ENCODE peak calls at places on chromosomes 5 and 9, in ten cellular contexts. One of them, this sample, is unnamed.

GRCh38 chr9:70802206-70802605 is 319.2 kb downstream of the TRPM3 start:
- DNase-seq in T-helper 1 cell: no peak
- DNase-seq in iPS DF 6.9: no peak
- DNase-seq in stimulated activated CD8-positive, alpha-beta memory T cell treated with anti-CD3 and anti-CD28 coated beads, Interleukin-15, amount 100 ng/mL, for 24 hours: no peak
- DNase-seq in NCI-H1694 treated with DMSO at 0.1 percent for 48 hours: no peak
- DNase-seq in globus pallidus: no peak
- DNase-seq in NCI-H69: no peak
- DNase-seq in dermis blood vessel endothelial cell: no peak
- DNase-seq in ELR: no peak
- DNase-seq in nucleus accumbens: no peak
- DNase-seq in this sample: no peak

GRCh38 chr5:91927439-91927838 is 544.3 kb upstream of the ARRDC3 start:
- DNase-seq in NCI-H1694 treated with DMSO at 0.1 percent for 48 hours: no peak
- DNase-seq in ELR: no peak
- DNase-seq in stimulated activated CD8-positive, alpha-beta memory T cell treated with anti-CD3 and anti-CD28 coated beads, Interleukin-15, amount 100 ng/mL, for 24 hours: no peak
- DNase-seq in iPS DF 6.9: no peak
- DNase-seq in globus pallidus: no peak
- DNase-seq in T-helper 1 cell: no peak
- DNase-seq in dermis blood vessel endothelial cell: no peak
- DNase-seq in NCI-H69: no peak
- DNase-seq in nucleus accumbens: no peak
- DNase-seq in this sample: no peak

GRCh38 chr9:17744786-17745185 is 165.9 kb downstream of the SH3GL2 start:
- DNase-seq in T-helper 1 cell: no peak
- DNase-seq in ELR: peak; percentile 25
- DNase-seq in nucleus accumbens: no peak
- DNase-seq in stimulated activated CD8-positive, alpha-beta memory T cell treated with anti-CD3 and anti-CD28 coated beads, Interleukin-15, amount 100 ng/mL, for 24 hours: no peak
- DNase-seq in dermis blood vessel endothelial cell: peak; percentile 37
- DNase-seq in NCI-H69: no peak
- DNase-seq in globus pallidus: no peak
- DNase-seq in NCI-H1694 treated with DMSO at 0.1 percent for 48 hours: no peak
- DNase-seq in iPS DF 6.9: peak; percentile 31
- DNase-seq in this sample: peak; percentile 44

GRCh38 chr9:7534211-7534935 is 265.2 kb downstream of the DMAC1 start:
- DNase-seq in iPS DF 6.9: no peak
- DNase-seq in NCI-H69: no peak
- DNase-seq in globus pallidus: no peak
- DNase-seq in dermis blood vessel endothelial cell: peak; percentile 3
- DNase-seq in ELR: no peak
- DNase-seq in nucleus accumbens: no peak
- DNase-seq in stimulated activated CD8-positive, alpha-beta memory T cell treated with anti-CD3 and anti-CD28 coated beads, Interleukin-15, amount 100 ng/mL, for 24 hours: no peak
- DNase-seq in T-helper 1 cell: no peak
- DNase-seq in NCI-H1694 treated with DMSO at 0.1 percent for 48 hours: no peak
- DNase-seq in this sample: no peak

GRCh38 chr5:77620404-77620803 is 18.1 kb downstream of the OTP start:
- DNase-seq in NCI-H69: peak; percentile 91
- DNase-seq in nucleus accumbens: no peak
- DNase-seq in globus pallidus: no peak
- DNase-seq in stimulated activated CD8-positive, alpha-beta memory T cell treated with anti-CD3 and anti-CD28 coated beads, Interleukin-15, amount 100 ng/mL, for 24 hours: no peak
- DNase-seq in T-helper 1 cell: no peak
- DNase-seq in iPS DF 6.9: no peak
- DNase-seq in dermis blood vessel endothelial cell: no peak
- DNase-seq in ELR: no peak
- DNase-seq in NCI-H1694 treated with DMSO at 0.1 percent for 48 hours: no peak
- DNase-seq in this sample: peak; percentile 90

GRCh38 chr5:116660929-116661328 is 86.3 kb upstream of the SEMA6A start:
- DNase-seq in dermis blood vessel endothelial cell: no peak
- DNase-seq in globus pallidus: no peak
- DNase-seq in nucleus accumbens: no peak
- DNase-seq in NCI-H69: no peak
- DNase-seq in T-helper 1 cell: no peak
- DNase-seq in NCI-H1694 treated with DMSO at 0.1 percent for 48 hours: no peak
- DNase-seq in iPS DF 6.9: no peak
- DNase-seq in stimulated activated CD8-positive, alpha-beta memory T cell treated with anti-CD3 and anti-CD28 coated beads, Interleukin-15, amount 100 ng/mL, for 24 hours: no peak
- DNase-seq in ELR: no peak
- DNase-seq in this sample: no peak

GRCh38 chr9:107504585-107505455 is 15.3 kb upstream of the KLF4 start:
- DNase-seq in T-helper 1 cell: no peak
- DNase-seq in iPS DF 6.9: no peak
- DNase-seq in stimulated activated CD8-positive, alpha-beta memory T cell treated with anti-CD3 and anti-CD28 coated beads, Interleukin-15, amount 100 ng/mL, for 24 hours: no peak
- DNase-seq in NCI-H69: peak; percentile 83
- DNase-seq in globus pallidus: no peak
- DNase-seq in ELR: peak; percentile 87
- DNase-seq in nucleus accumbens: no peak
- DNase-seq in NCI-H1694 treated with DMSO at 0.1 percent for 48 hours: no peak
- DNase-seq in dermis blood vessel endothelial cell: peak; percentile 72
- DNase-seq in this sample: peak; percentile 78

GRCh38 chr9:77912895-77913693 is 118.5 kb downstream of the GNAQ start:
- DNase-seq in NCI-H1694 treated with DMSO at 0.1 percent for 48 hours: no peak
- DNase-seq in iPS DF 6.9: no peak
- DNase-seq in globus pallidus: no peak
- DNase-seq in NCI-H69: no peak
- DNase-seq in nucleus accumbens: no peak
- DNase-seq in ELR: peak; percentile 74
- DNase-seq in dermis blood vessel endothelial cell: no peak
- DNase-seq in T-helper 1 cell: no peak
- DNase-seq in stimulated activated CD8-positive, alpha-beta memory T cell treated with anti-CD3 and anti-CD28 coated beads, Interleukin-15, amount 100 ng/mL, for 24 hours: no peak
- DNase-seq in this sample: no peak

GRCh38 chr5:56819027-56819881 is 3.9 kb downstream of the MAP3K1 start:
- DNase-seq in ELR: peak; percentile 6
- DNase-seq in nucleus accumbens: no peak
- DNase-seq in stimulated activated CD8-positive, alpha-beta memory T cell treated with anti-CD3 and anti-CD28 coated beads, Interleukin-15, amount 100 ng/mL, for 24 hours: no peak
- DNase-seq in NCI-H69: no peak
- DNase-seq in dermis blood vessel endothelial cell: peak; percentile 69
- DNase-seq in iPS DF 6.9: no peak
- DNase-seq in T-helper 1 cell: no peak
- DNase-seq in globus pallidus: no peak
- DNase-seq in NCI-H1694 treated with DMSO at 0.1 percent for 48 hours: no peak
- DNase-seq in this sample: peak; percentile 55

GRCh38 chr9:19748278-19749126 is 40.3 kb downstream of the SLC24A2 start:
- DNase-seq in stimulated activated CD8-positive, alpha-beta memory T cell treated with anti-CD3 and anti-CD28 coated beads, Interleukin-15, amount 100 ng/mL, for 24 hours: no peak
- DNase-seq in dermis blood vessel endothelial cell: peak; percentile 45
- DNase-seq in globus pallidus: no peak
- DNase-seq in NCI-H1694 treated with DMSO at 0.1 percent for 48 hours: no peak
- DNase-seq in iPS DF 6.9: no peak
- DNase-seq in nucleus accumbens: no peak
- DNase-seq in ELR: peak; percentile 32
- DNase-seq in NCI-H69: no peak
- DNase-seq in T-helper 1 cell: no peak
- DNase-seq in this sample: no peak

GRCh38 chr5:143418140-143418866 is 14.8 kb upstream of the NR3C1 start:
- DNase-seq in NCI-H1694 treated with DMSO at 0.1 percent for 48 hours: no peak
- DNase-seq in stimulated activated CD8-positive, alpha-beta memory T cell treated with anti-CD3 and anti-CD28 coated beads, Interleukin-15, amount 100 ng/mL, for 24 hours: no peak
- DNase-seq in ELR: no peak
- DNase-seq in nucleus accumbens: no peak
- DNase-seq in NCI-H69: peak; percentile 76
- DNase-seq in T-helper 1 cell: no peak
- DNase-seq in dermis blood vessel endothelial cell: no peak
- DNase-seq in iPS DF 6.9: no peak
- DNase-seq in globus pallidus: no peak
- DNase-seq in this sample: peak; percentile 16

GRCh38 chr5:34586117-34586885 is 69.8 kb upstream of the RAI14 start:
- DNase-seq in globus pallidus: no peak
- DNase-seq in dermis blood vessel endothelial cell: peak; percentile 99
- DNase-seq in ELR: peak; percentile 97
- DNase-seq in nucleus accumbens: no peak
- DNase-seq in stimulated activated CD8-positive, alpha-beta memory T cell treated with anti-CD3 and anti-CD28 coated beads, Interleukin-15, amount 100 ng/mL, for 24 hours: no peak
- DNase-seq in iPS DF 6.9: no peak
- DNase-seq in NCI-H69: no peak
- DNase-seq in T-helper 1 cell: no peak
- DNase-seq in NCI-H1694 treated with DMSO at 0.1 percent for 48 hours: no peak
- DNase-seq in this sample: no peak

GRCh38 chr9:118059520-118060278 is 355.5 kb downstream of the TLR4 start:
- DNase-seq in NCI-H1694 treated with DMSO at 0.1 percent for 48 hours: no peak
- DNase-seq in ELR: peak; percentile 12
- DNase-seq in NCI-H69: peak; percentile 42
- DNase-seq in dermis blood vessel endothelial cell: peak; percentile 53
- DNase-seq in T-helper 1 cell: no peak
- DNase-seq in iPS DF 6.9: no peak
- DNase-seq in nucleus accumbens: no peak
- DNase-seq in stimulated activated CD8-positive, alpha-beta memory T cell treated with anti-CD3 and anti-CD28 coated beads, Interleukin-15, amount 100 ng/mL, for 24 hours: no peak
- DNase-seq in globus pallidus: peak; percentile 20
- DNase-seq in this sample: peak; percentile 51

GRCh38 chr9:73183917-73184861 is 32.5 kb downstream of the ANXA1 start:
- DNase-seq in nucleus accumbens: no peak
- DNase-seq in ELR: peak; percentile 75
- DNase-seq in T-helper 1 cell: no peak
- DNase-seq in NCI-H1694 treated with DMSO at 0.1 percent for 48 hours: peak; percentile 13
- DNase-seq in NCI-H69: peak; percentile 69
- DNase-seq in stimulated activated CD8-positive, alpha-beta memory T cell treated with anti-CD3 and anti-CD28 coated beads, Interleukin-15, amount 100 ng/mL, for 24 hours: no peak
- DNase-seq in dermis blood vessel endothelial cell: peak; percentile 73
- DNase-seq in globus pallidus: peak; percentile 31
- DNase-seq in iPS DF 6.9: no peak
- DNase-seq in this sample: peak; percentile 66

GRCh38 chr9:28053378-28053777 is 480.1 kb upstream of the C9orf72 start:
- DNase-seq in nucleus accumbens: no peak
- DNase-seq in T-helper 1 cell: no peak
- DNase-seq in NCI-H69: no peak
- DNase-seq in ELR: no peak
- DNase-seq in NCI-H1694 treated with DMSO at 0.1 percent for 48 hours: no peak
- DNase-seq in globus pallidus: no peak
- DNase-seq in iPS DF 6.9: no peak
- DNase-seq in dermis blood vessel endothelial cell: no peak
- DNase-seq in stimulated activated CD8-positive, alpha-beta memory T cell treated with anti-CD3 and anti-CD28 coated beads, Interleukin-15, amount 100 ng/mL, for 24 hours: no peak
- DNase-seq in this sample: no peak

GRCh38 chr5:2579126-2579525 is 172.4 kb downstream of the IRX2 start:
- DNase-seq in nucleus accumbens: no peak
- DNase-seq in stimulated activated CD8-positive, alpha-beta memory T cell treated with anti-CD3 and anti-CD28 coated beads, Interleukin-15, amount 100 ng/mL, for 24 hours: no peak
- DNase-seq in T-helper 1 cell: no peak
- DNase-seq in NCI-H69: no peak
- DNase-seq in globus pallidus: no peak
- DNase-seq in NCI-H1694 treated with DMSO at 0.1 percent for 48 hours: no peak
- DNase-seq in ELR: no peak
- DNase-seq in dermis blood vessel endothelial cell: no peak
- DNase-seq in iPS DF 6.9: no peak
- DNase-seq in this sample: peak; percentile 12

GRCh38 chr9:36040271-36040925 is 3.7 kb downstream of the RECK start:
- DNase-seq in dermis blood vessel endothelial cell: no peak
- DNase-seq in globus pallidus: no peak
- DNase-seq in T-helper 1 cell: no peak
- DNase-seq in stimulated activated CD8-positive, alpha-beta memory T cell treated with anti-CD3 and anti-CD28 coated beads, Interleukin-15, amount 100 ng/mL, for 24 hours: no peak
- DNase-seq in ELR: peak; percentile 25
- DNase-seq in NCI-H69: no peak
- DNase-seq in iPS DF 6.9: no peak
- DNase-seq in nucleus accumbens: no peak
- DNase-seq in NCI-H1694 treated with DMSO at 0.1 percent for 48 hours: no peak
- DNase-seq in this sample: no peak

GRCh38 chr5:37723147-37723961 is 116.5 kb downstream of the GDNF start:
- DNase-seq in stimulated activated CD8-positive, alpha-beta memory T cell treated with anti-CD3 and anti-CD28 coated beads, Interleukin-15, amount 100 ng/mL, for 24 hours: no peak
- DNase-seq in T-helper 1 cell: no peak
- DNase-seq in nucleus accumbens: peak; percentile 6
- DNase-seq in NCI-H69: peak; percentile 56
- DNase-seq in ELR: peak; percentile 60
- DNase-seq in iPS DF 6.9: peak; percentile 50
- DNase-seq in globus pallidus: peak; percentile 50
- DNase-seq in NCI-H1694 treated with DMSO at 0.1 percent for 48 hours: peak; percentile 39
- DNase-seq in dermis blood vessel endothelial cell: peak; percentile 28
- DNase-seq in this sample: peak; percentile 40

GRCh38 chr5:72511371-72512178 is 4.4 kb upstream of the ZNF366 start:
- DNase-seq in nucleus accumbens: no peak
- DNase-seq in ELR: peak; percentile 88
- DNase-seq in T-helper 1 cell: no peak
- DNase-seq in stimulated activated CD8-positive, alpha-beta memory T cell treated with anti-CD3 and anti-CD28 coated beads, Interleukin-15, amount 100 ng/mL, for 24 hours: no peak
- DNase-seq in iPS DF 6.9: no peak
- DNase-seq in dermis blood vessel endothelial cell: peak; percentile 74
- DNase-seq in NCI-H69: no peak
- DNase-seq in globus pallidus: no peak
- DNase-seq in NCI-H1694 treated with DMSO at 0.1 percent for 48 hours: no peak
- DNase-seq in this sample: peak; percentile 34

GRCh38 chr5:148352696-148353095 is 17.3 kb downstream of the SPINK9 start:
- DNase-seq in globus pallidus: no peak
- DNase-seq in nucleus accumbens: no peak
- DNase-seq in dermis blood vessel endothelial cell: no peak
- DNase-seq in T-helper 1 cell: no peak
- DNase-seq in NCI-H69: no peak
- DNase-seq in iPS DF 6.9: no peak
- DNase-seq in ELR: peak; percentile 1
- DNase-seq in stimulated activated CD8-positive, alpha-beta memory T cell treated with anti-CD3 and anti-CD28 coated beads, Interleukin-15, amount 100 ng/mL, for 24 hours: no peak
- DNase-seq in NCI-H1694 treated with DMSO at 0.1 percent for 48 hours: no peak
- DNase-seq in this sample: no peak

GRCh38 chr9:124522121-124523098 is 15.2 kb upstream of the NR5A1 start:
- DNase-seq in stimulated activated CD8-positive, alpha-beta memory T cell treated with anti-CD3 and anti-CD28 coated beads, Interleukin-15, amount 100 ng/mL, for 24 hours: no peak
- DNase-seq in NCI-H1694 treated with DMSO at 0.1 percent for 48 hours: no peak
- DNase-seq in ELR: peak; percentile 44
- DNase-seq in nucleus accumbens: no peak
- DNase-seq in iPS DF 6.9: no peak
- DNase-seq in T-helper 1 cell: no peak
- DNase-seq in NCI-H69: no peak
- DNase-seq in globus pallidus: no peak
- DNase-seq in dermis blood vessel endothelial cell: no peak
- DNase-seq in this sample: peak; percentile 39

GRCh38 chr9:18601026-18601425 is 127.1 kb downstream of the ADAMTSL1 start:
- DNase-seq in stimulated activated CD8-positive, alpha-beta memory T cell treated with anti-CD3 and anti-CD28 coated beads, Interleukin-15, amount 100 ng/mL, for 24 hours: no peak
- DNase-seq in NCI-H1694 treated with DMSO at 0.1 percent for 48 hours: no peak
- DNase-seq in dermis blood vessel endothelial cell: no peak
- DNase-seq in NCI-H69: no peak
- DNase-seq in nucleus accumbens: no peak
- DNase-seq in T-helper 1 cell: no peak
- DNase-seq in globus pallidus: no peak
- DNase-seq in ELR: no peak
- DNase-seq in iPS DF 6.9: no peak
- DNase-seq in this sample: no peak

GRCh38 chr5:144198386-144198785 is 27.7 kb downstream of the KCTD16 start:
- DNase-seq in ELR: peak; percentile 60
- DNase-seq in nucleus accumbens: no peak
- DNase-seq in stimulated activated CD8-positive, alpha-beta memory T cell treated with anti-CD3 and anti-CD28 coated beads, Interleukin-15, amount 100 ng/mL, for 24 hours: no peak
- DNase-seq in iPS DF 6.9: no peak
- DNase-seq in NCI-H69: peak; percentile 95
- DNase-seq in NCI-H1694 treated with DMSO at 0.1 percent for 48 hours: no peak
- DNase-seq in globus pallidus: no peak
- DNase-seq in dermis blood vessel endothelial cell: peak; percentile 15
- DNase-seq in T-helper 1 cell: no peak
- DNase-seq in this sample: no peak

GRCh38 chr5:143492783-143493182 is 89.3 kb upstream of the NR3C1 start:
- DNase-seq in NCI-H1694 treated with DMSO at 0.1 percent for 48 hours: no peak
- DNase-seq in dermis blood vessel endothelial cell: no peak
- DNase-seq in nucleus accumbens: no peak
- DNase-seq in ELR: no peak
- DNase-seq in globus pallidus: no peak
- DNase-seq in NCI-H69: no peak
- DNase-seq in T-helper 1 cell: no peak
- DNase-seq in iPS DF 6.9: no peak
- DNase-seq in stimulated activated CD8-positive, alpha-beta memory T cell treated with anti-CD3 and anti-CD28 coated beads, Interleukin-15, amount 100 ng/mL, for 24 hours: no peak
- DNase-seq in this sample: no peak

GRCh38 chr5:168583742-168584482 is 4.7 kb upstream of the PANK3 start:
- DNase-seq in nucleus accumbens: no peak
- DNase-seq in stimulated activated CD8-positive, alpha-beta memory T cell treated with anti-CD3 and anti-CD28 coated beads, Interleukin-15, amount 100 ng/mL, for 24 hours: no peak
- DNase-seq in NCI-H1694 treated with DMSO at 0.1 percent for 48 hours: no peak
- DNase-seq in dermis blood vessel endothelial cell: no peak
- DNase-seq in iPS DF 6.9: no peak
- DNase-seq in globus pallidus: no peak
- DNase-seq in T-helper 1 cell: no peak
- DNase-seq in ELR: no peak
- DNase-seq in NCI-H69: no peak
- DNase-seq in this sample: no peak

GRCh38 chr5:118326496-118327045 is 661.8 kb downstream of the DTWD2 start:
- DNase-seq in dermis blood vessel endothelial cell: no peak
- DNase-seq in stimulated activated CD8-positive, alpha-beta memory T cell treated with anti-CD3 and anti-CD28 coated beads, Interleukin-15, amount 100 ng/mL, for 24 hours: no peak
- DNase-seq in iPS DF 6.9: no peak
- DNase-seq in NCI-H1694 treated with DMSO at 0.1 percent for 48 hours: no peak
- DNase-seq in nucleus accumbens: no peak
- DNase-seq in globus pallidus: no peak
- DNase-seq in T-helper 1 cell: no peak
- DNase-seq in ELR: no peak
- DNase-seq in NCI-H69: peak; percentile 82
- DNase-seq in this sample: no peak

GRCh38 chr5:148791696-148792095 is 34.7 kb upstream of the ADRB2 start:
- DNase-seq in T-helper 1 cell: no peak
- DNase-seq in stimulated activated CD8-positive, alpha-beta memory T cell treated with anti-CD3 and anti-CD28 coated beads, Interleukin-15, amount 100 ng/mL, for 24 hours: no peak
- DNase-seq in NCI-H1694 treated with DMSO at 0.1 percent for 48 hours: no peak
- DNase-seq in nucleus accumbens: no peak
- DNase-seq in NCI-H69: no peak
- DNase-seq in iPS DF 6.9: no peak
- DNase-seq in ELR: no peak
- DNase-seq in globus pallidus: no peak
- DNase-seq in dermis blood vessel endothelial cell: no peak
- DNase-seq in this sample: no peak

GRCh38 chr9:116644099-116644688 is 42.9 kb upstream of the TRIM32 start:
- DNase-seq in globus pallidus: no peak
- DNase-seq in dermis blood vessel endothelial cell: no peak
- DNase-seq in NCI-H69: no peak
- DNase-seq in nucleus accumbens: no peak
- DNase-seq in ELR: no peak
- DNase-seq in iPS DF 6.9: no peak
- DNase-seq in T-helper 1 cell: no peak
- DNase-seq in NCI-H1694 treated with DMSO at 0.1 percent for 48 hours: no peak
- DNase-seq in stimulated activated CD8-positive, alpha-beta memory T cell treated with anti-CD3 and anti-CD28 coated beads, Interleukin-15, amount 100 ng/mL, for 24 hours: no peak
- DNase-seq in this sample: no peak